ENCODE peak calls at places on chromosome 12, in six cellular contexts. O, P, X, Y, U and D are unnamed samples.

GRCh38 chr12:15534870-15535269 is 212.6 kb downstream of the PTPRO start:
- DNase-seq in O (no peak), P (no peak), X (no peak), Y (no peak), U (no peak), D (no peak)

GRCh38 chr12:94799136-94799535 is 148.8 kb upstream of the TMCC3 start:
- DNase-seq in O (no peak), P (no peak), X (no peak), Y (no peak), U (no peak), D (no peak)

GRCh38 chr12:111068281-111068680 is 147.9 kb upstream of the MYL2 start:
- DNase-seq in O (peak), P (peak), X (no peak), Y (no peak), U (no peak), D (no peak)

GRCh38 chr12:104655059-104655609 is 198.4 kb downstream of the CHST11 start:
- DNase-seq in O (no peak), P (peak), X (no peak), Y (no peak), U (no peak), D (no peak)

GRCh38 chr12:89833337-89834252 is 125.0 kb upstream of the ATP2B1 start:
- DNase-seq in O (no peak), P (no peak), X (no peak), Y (no peak), U (no peak), D (no peak)

GRCh38 chr12:81077329-81077685 is 572 bp upstream of the ACSS3 start:
- DNase-seq in O (no peak), P (peak), X (peak), Y (peak), U (no peak), D (no peak)

GRCh38 chr12:52860102-52860838 is 11.5 kb upstream of the KRT78 start:
- DNase-seq in O (no peak), P (no peak), X (peak), Y (no peak), U (no peak), D (peak)

GRCh38 chr12:132250707-132251106 is 78.7 kb downstream of the GALNT9 start:
- DNase-seq in O (peak), P (no peak), X (no peak), Y (no peak), U (peak), D (peak)

GRCh38 chr12:124906606-124907261 is 7.7 kb downstream of the UBC start:
- DNase-seq in O (peak), P (peak), X (peak), Y (peak), U (peak), D (peak)

GRCh38 chr12:57737467-57738141 is 938 bp downstream of the AGAP2 start:
- DNase-seq in O (peak), P (peak), X (no peak), Y (no peak), U (no peak), D (no peak)
- H3K4me3 ChIP-seq in O (no peak), P (peak), X (peak), Y (peak), U (peak), D (peak)

GRCh38 chr12:18703916-18704315 is 33.9 kb downstream of the PLCZ1 start:
- DNase-seq in O (no peak), P (no peak), X (no peak), Y (no peak), U (no peak), D (no peak)

GRCh38 chr12:18706798-18707197 is 31.0 kb downstream of the PLCZ1 start:
- DNase-seq in O (no peak), P (no peak), X (no peak), Y (no peak), U (no peak), D (no peak)

GRCh38 chr12:18700254-18700653 is 37.6 kb downstream of the PLCZ1 start:
- DNase-seq in O (no peak), P (no peak), X (peak), Y (peak), U (no peak), D (no peak)

DNA sequence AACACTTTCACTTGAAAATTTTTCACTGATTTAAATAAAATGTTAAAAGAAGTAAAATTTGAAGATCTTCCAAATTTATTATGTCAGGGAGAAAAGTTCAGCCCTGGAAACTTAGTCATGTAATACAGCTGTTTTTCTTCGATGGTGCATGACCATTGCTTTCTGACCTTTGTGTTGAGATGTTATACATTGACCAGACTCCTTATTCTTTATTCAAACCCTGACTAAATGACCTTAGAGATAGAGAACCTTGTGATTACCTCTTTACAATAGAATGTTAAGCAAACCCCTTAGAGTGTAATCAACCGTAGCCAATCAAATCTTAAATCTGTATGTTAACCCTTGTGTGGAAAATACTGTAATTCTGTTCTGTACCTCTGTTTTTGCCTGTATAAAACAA is 34.5 kb downstream of the PLCZ1 start:
- DNase-seq in O (no peak), P (no peak), X (no peak), Y (no peak), U (no peak), D (no peak)
- H3K27ac ChIP-seq in O (no peak), P (peak), X (no peak), Y (no peak), U (no peak), D (no peak)

GRCh38 chr12:54020587-54020969 is 7.7 kb upstream of the HOXC6 start:
- DNase-seq in O (no peak), P (no peak), X (no peak), Y (no peak), U (no peak), D (no peak)
- H3K4me3 ChIP-seq in O (no peak), P (no peak), X (no peak), Y (peak), U (no peak), D (no peak)

DNA sequence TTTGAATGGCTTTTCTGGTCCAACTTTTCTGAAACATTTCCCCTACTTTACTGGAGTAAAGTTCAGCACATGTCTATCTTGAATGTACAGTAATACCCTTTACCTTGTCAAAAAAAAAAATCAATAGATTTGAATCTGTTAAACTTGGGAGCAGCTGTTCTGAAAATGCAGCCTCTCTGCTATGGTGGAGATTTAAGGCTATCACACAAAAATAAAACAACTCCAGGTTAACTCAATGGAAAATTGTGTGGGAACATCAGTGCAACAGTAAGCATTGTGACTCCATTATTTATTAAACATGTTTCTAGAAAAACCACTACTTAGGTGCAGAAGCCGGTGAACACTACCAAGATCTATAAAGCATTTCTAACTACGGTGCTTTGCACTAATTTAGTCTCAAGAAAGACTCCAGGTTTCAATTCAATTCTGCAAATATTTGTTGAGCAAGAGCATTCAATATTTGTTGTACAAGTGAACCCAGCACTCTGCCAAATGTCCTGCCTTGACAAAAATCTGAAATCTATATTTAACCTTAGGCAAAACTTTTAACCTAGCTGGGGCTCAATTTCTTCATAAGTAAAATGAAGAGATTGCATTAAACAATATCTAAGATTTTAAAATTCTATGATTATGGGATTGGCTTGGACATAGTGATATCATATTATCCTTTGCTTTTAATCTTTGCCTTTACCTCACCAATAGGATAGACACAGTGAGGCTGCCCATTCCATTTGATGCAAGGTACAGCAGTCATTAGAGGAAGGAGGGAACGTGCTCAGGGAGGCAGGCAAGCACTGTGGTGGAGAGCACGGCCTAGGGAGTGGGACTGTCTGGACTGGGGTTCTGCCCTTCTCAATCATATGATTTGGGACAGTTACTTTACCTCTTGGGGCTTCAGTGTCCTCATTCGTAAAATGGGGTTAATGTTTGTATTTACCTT is 155.2 kb downstream of the KITLG start:
- DNase-seq in O (no peak), P (no peak), X (no peak), Y (no peak), U (no peak), D (no peak)
- H3K27ac ChIP-seq in O (no peak), P (no peak), X (no peak), Y (no peak), U (no peak), D (no peak)

DNA sequence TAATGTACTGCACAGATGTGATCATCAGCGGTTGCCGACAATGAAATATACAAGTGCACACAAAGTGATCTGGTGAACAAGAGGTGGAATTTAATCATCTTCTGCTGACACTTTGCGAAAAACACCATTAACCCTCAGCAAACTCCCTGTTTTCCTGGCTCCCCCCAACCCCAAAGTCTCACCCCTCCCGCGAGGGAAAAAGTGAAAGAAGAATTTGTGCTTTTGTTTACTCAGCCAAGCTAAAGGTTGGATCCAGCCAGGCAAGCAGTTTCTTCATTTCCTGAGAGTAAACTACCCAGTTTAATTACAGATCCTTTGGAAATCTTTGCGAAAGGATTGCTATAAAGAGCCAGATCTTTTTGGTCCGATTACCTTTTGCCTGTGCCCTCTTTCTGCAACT is 3.2 kb upstream of the LMO3 start:
- DNase-seq in O (no peak), P (no peak), X (no peak), Y (no peak), U (no peak), D (no peak)
- H3K4me3 ChIP-seq in O (no peak), P (peak), X (no peak), Y (peak), U (peak), D (no peak)

DNA sequence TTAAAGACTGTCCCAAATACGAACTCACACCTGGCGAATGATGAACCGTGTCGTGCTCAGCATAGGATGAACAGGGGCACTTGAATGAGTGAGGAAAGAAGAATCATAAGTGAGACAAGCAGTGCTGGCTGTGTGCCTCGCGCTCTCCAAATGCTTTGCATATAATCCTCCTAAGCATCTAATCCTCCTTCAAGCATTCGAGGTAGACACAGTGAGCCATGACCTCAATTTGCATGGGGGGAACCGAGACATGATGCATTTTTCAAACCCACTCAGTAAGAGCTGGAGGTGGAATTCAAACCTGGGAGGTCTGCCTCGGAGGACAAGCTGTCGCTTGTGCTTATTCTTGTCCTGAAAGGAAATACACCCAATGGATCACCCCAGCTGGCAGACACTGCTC is 274.1 kb downstream of the SLC15A4 start:
- DNase-seq in O (no peak), P (peak), X (no peak), Y (no peak), U (no peak), D (no peak)
- H3K27ac ChIP-seq in O (no peak), P (no peak), X (no peak), Y (no peak), U (no peak), D (no peak)

GRCh38 chr12:67070307-67070600 is 198.9 kb upstream of the CAND1 start:
- DNase-seq in O (no peak), P (no peak), X (no peak), Y (no peak), U (no peak), D (no peak)
- H3K4me3 ChIP-seq in O (no peak), P (peak), X (no peak), Y (no peak), U (no peak), D (no peak)

GRCh38 chr12:76244298-76244697 is 103.9 kb downstream of the BBS10 start:
- DNase-seq in O (no peak), P (no peak), X (no peak), Y (no peak), U (no peak), D (no peak)

GRCh38 chr12:76240281-76240680 is 107.9 kb downstream of the BBS10 start:
- DNase-seq in O (no peak), P (no peak), X (no peak), Y (no peak), U (no peak), D (no peak)

GRCh38 chr12:76238688-76239087 is 109.5 kb downstream of the BBS10 start:
- DNase-seq in O (no peak), P (no peak), X (no peak), Y (no peak), U (no peak), D (no peak)

GRCh38 chr12:76242813-76243540 is 105.2 kb downstream of the BBS10 start:
- DNase-seq in O (no peak), P (no peak), X (no peak), Y (no peak), U (no peak), D (no peak)

DNA sequence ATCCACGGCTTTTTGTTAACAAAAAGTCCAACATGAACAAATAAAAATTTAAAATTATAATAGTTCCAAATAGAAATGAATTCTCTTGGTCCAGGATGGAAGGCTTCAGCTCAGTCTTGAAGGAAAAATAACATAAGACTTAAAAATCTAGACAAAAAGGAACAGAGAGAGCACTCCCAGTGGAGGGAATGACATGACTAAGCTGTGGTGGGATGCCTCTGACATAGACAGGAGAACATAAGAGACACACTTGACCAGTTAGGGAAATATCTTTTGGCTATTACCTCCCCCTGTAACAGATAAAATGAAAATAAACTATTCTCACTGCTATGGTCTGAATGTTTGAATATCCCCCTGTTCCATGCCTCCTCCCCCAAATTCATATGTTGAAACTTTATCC is 106.8 kb downstream of the BBS10 start:
- DNase-seq in O (no peak), P (no peak), X (no peak), Y (no peak), U (no peak), D (no peak)
- H3K27ac ChIP-seq in O (no peak), P (no peak), X (no peak), Y (no peak), U (no peak), D (no peak)

GRCh38 chr12:57049890-57050289 is at the start of gene MYO1A:
- DNase-seq in O (no peak), P (peak), X (no peak), Y (no peak), U (no peak), D (no peak)

GRCh38 chr12:57049047-57049446 is 882 bp downstream of the MYO1A start:
- DNase-seq in O (no peak), P (no peak), X (no peak), Y (no peak), U (no peak), D (no peak)

GRCh38 chr12:57047981-57048380 is 1.9 kb downstream of the MYO1A start:
- DNase-seq in O (no peak), P (no peak), X (no peak), Y (no peak), U (no peak), D (no peak)

GRCh38 chr12:57046947-57047890 is 2.7 kb downstream of the MYO1A start:
- DNase-seq in O (no peak), P (no peak), X (no peak), Y (no peak), U (no peak), D (no peak)

GRCh38 chr12:57048423-57048822 is 1.5 kb downstream of the MYO1A start:
- DNase-seq in O (no peak), P (no peak), X (no peak), Y (no peak), U (no peak), D (no peak)
- H3K4me3 ChIP-seq in O (no peak), P (no peak), X (no peak), Y (no peak), U (no peak), D (no peak)

DNA sequence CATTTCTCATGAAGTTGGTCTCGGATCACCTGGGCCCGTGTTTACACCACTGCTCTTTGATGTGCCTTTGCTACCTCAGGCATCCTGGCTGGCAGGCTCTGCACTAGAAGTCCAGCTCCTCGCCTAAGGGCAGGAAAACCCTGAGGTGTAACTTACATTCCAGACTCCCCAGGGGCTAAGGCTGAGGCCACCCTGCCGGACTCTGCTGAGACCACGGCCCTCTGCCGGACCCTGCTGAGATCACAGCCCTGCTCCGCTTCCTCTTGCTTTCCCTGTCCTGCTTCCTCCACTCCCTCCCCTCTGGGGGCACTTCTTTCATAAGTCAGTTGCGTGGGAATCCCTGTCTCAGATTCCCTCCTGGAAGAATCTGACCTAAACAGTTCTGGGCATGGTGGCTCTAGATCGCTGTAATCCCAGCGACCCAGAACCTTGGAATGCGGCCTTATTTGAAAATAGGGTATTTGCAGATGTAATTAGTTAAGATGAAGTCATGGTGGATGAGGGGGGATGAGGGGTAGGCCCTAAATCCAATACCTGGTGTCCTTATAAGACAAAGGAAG is 17.2 kb downstream of the RILPL1 start:
- DNase-seq in O (no peak), P (peak), X (no peak), Y (no peak), U (no peak), D (no peak)
- H3K27ac ChIP-seq in O (no peak), P (no peak), X (no peak), Y (no peak), U (no peak), D (no peak)